ENCODE peak calls at places on chromosomes 12 and 14, in seven cellular contexts. H is gastrocnemius medialis; Z is upper lobe of left lung; K is left ventricle myocardium inferior; F is adrenal gland; X is CD8-positive, alpha-beta memory T cell; D is suprapubic skin. U is an unnamed sample.

GRCh38 chr12:42588308-42588836 is 1.2 kb downstream of the PRICKLE1 start:
- DNase-seq in H (no peak), Z (no peak), K (no peak), F (no peak), X (no peak), D (no peak), U (no peak)

GRCh38 chr14:97155320-97155719 is 358.1 kb downstream of the VRK1 start:
- DNase-seq in H (no peak), Z (no peak), K (no peak), F (no peak), X (no peak), D (no peak), U (no peak)

GRCh38 chr12:91057349-91057748 is 475 bp downstream of the KERA start:
- DNase-seq in H (no peak), Z (no peak), K (no peak), F (no peak), X (no peak), D (no peak), U (no peak)

GRCh38 chr12:111040690-111041089 is 120.3 kb upstream of the MYL2 start:
- DNase-seq in H (no peak), Z (no peak), K (no peak), F (no peak), X (no peak), D (no peak), U (no peak)

GRCh38 chr12:104222981-104223380 is 7.4 kb downstream of the TXNRD1 start:
- DNase-seq in H (no peak), Z (no peak), K (no peak), F (no peak), X (no peak), D (no peak), U (no peak)

GRCh38 chr14:69716483-69717187 is 50.3 kb upstream of the SRSF5 start:
- DNase-seq in H (no peak), Z (no peak), K (peak; percentile 16), F (no peak), X (no peak), D (no peak), U (no peak)

GRCh38 chr14:33307691-33308369 is 369.2 kb downstream of the NPAS3 start:
- DNase-seq in H (peak; percentile 28), Z (no peak), K (no peak), F (peak; percentile 49), X (no peak), D (peak; percentile 79), U (peak; percentile 15)

GRCh38 chr14:100615736-100616695 is 28.8 kb upstream of the BEGAIN start:
- DNase-seq in H (no peak), Z (no peak), K (no peak), F (no peak), X (no peak), D (peak; percentile 71), U (peak; percentile 19)

GRCh38 chr14:21476526-21476924 is 234 bp downstream of the RAB2B start:
- DNase-seq in H (peak; percentile 82), Z (peak; percentile 97), K (peak; percentile 88), F (peak; percentile 85), X (no peak), D (peak; percentile 92), U (peak; percentile 93)

GRCh38 chr14:32588448-32589320 is 259.6 kb downstream of the AKAP6 start:
- DNase-seq in H (no peak), Z (no peak), K (no peak), F (no peak), X (no peak), D (no peak), U (no peak)

GRCh38 chr14:66070542-66071319 is 415.4 kb upstream of the CCDC196 start:
- DNase-seq in H (no peak), Z (no peak), K (peak; percentile 25), F (no peak), X (peak; percentile 63), D (no peak), U (no peak)

DNA sequence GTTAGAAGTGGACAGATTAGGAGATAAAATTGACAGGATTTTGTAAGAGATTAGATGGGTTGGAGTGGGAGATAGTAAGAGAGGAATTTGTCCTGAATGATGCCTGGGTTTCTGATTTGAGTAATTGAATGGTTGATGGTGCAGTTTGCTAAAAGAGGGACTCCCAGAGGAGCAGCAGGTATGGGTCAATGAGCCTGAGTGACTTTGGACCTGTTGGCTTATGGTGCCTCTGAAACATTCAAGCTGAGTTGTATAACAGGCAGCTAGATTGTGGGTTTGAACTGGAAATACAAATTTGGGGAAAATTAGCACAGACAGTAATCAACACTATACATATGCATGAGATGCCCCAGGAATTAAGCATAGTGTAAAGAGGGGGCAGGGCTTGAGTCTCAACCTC is 16.7 kb upstream of the SYNDIG1L start:
- DNase-seq in H (no peak), Z (no peak), K (no peak), F (no peak), X (no peak), D (peak; percentile 3), U (no peak)
- H3K27ac ChIP-seq in H (no peak overlapping the region), Z (no peak overlapping the region), K (no peak overlapping the region), F (no peak overlapping the region), X (no peak overlapping the region), D (no peak overlapping the region), U (no peak overlapping the region)

GRCh38 chr12:57454566-57455373 is at the start of gene INHBE:
- DNase-seq in H (peak; percentile 81), Z (no peak), K (no peak), F (no peak), X (no peak), D (no peak), U (no peak)

GRCh38 chr12:57455374-57456144 is 452 bp downstream of the INHBE start:
- DNase-seq in H (peak; percentile 79), Z (no peak), K (no peak), F (no peak), X (no peak), D (no peak), U (no peak)

GRCh38 chr12:57456737-57457490 is 1.8 kb downstream of the INHBE start:
- DNase-seq in H (no peak), Z (no peak), K (no peak), F (no peak), X (no peak), D (no peak), U (no peak)

GRCh38 chr12:57454213-57454565 is 918 bp upstream of the INHBE start:
- DNase-seq in H (no peak), Z (no peak), K (no peak), F (no peak), X (no peak), D (no peak), U (no peak)

GRCh38 chr12:57456145-57456700 is 1.1 kb downstream of the INHBE start:
- DNase-seq in H (peak; percentile 45), Z (no peak), K (no peak), F (no peak), X (peak; percentile 59), D (no peak), U (peak; percentile 61)
- H3K4me3 ChIP-seq in H (no peak overlapping the region), Z (no peak overlapping the region), K (no peak overlapping the region), F (no peak overlapping the region), X (no peak overlapping the region), D (no peak overlapping the region), U (no peak overlapping the region)

GRCh38 chr12:27545666-27546065 is 21.7 kb downstream of the PPFIBP1 start:
- DNase-seq in H (peak; percentile 37), Z (no peak), K (no peak), F (no peak), X (no peak), D (no peak), U (no peak)

GRCh38 chr12:27549231-27549800 is 25.3 kb downstream of the PPFIBP1 start:
- DNase-seq in H (no peak), Z (no peak), K (no peak), F (peak; percentile 27), X (no peak), D (no peak), U (no peak)

GRCh38 chr12:27549801-27550652 is 26.0 kb downstream of the PPFIBP1 start:
- DNase-seq in H (peak; percentile 90), Z (no peak), K (peak; percentile 83), F (peak; percentile 95), X (no peak), D (peak; percentile 89), U (peak; percentile 62)

GRCh38 chr12:27548301-27549199 is 24.5 kb downstream of the PPFIBP1 start:
- DNase-seq in H (no peak), Z (no peak), K (no peak), F (no peak), X (no peak), D (no peak), U (no peak)

DNA sequence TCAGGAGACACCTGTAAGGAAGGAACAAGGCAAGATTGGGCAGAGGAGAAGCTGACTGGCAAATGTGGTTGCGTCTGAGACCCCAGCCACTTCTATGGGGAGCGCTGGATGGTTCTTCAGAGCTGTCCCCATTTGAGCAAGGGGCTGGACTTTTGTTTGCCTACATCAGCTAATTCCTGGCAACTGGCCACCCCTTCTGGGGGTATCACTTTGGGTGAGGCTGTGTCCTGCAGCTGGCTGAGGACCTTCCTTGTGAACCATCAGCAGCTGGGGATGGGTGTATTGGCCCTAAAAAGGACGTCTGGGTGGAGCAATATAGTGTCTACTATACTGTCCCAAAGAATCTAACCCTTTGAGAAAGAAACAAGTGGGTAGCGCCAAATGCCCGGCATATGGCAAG is 23.6 kb downstream of the PPFIBP1 start:
- DNase-seq in H (no peak), Z (no peak), K (no peak), F (no peak), X (no peak), D (no peak), U (peak; percentile 31)
- H3K4me1 ChIP-seq in H (peaks cover 66% of the 10 kb centered on the region), Z (peaks cover 27% of the 10 kb centered on the region), K (peaks cover 87% of the 10 kb centered on the region), F (peaks cover 43% of the 10 kb centered on the region), X (no peaks in the 10 kb centered on the region), D (peaks cover 60% of the 10 kb centered on the region), U (peaks cover 24% of the 10 kb centered on the region)

GRCh38 chr14:23145794-23146422 is 26.9 kb upstream of the CEBPE start:
- DNase-seq in H (peak; percentile 54), Z (no peak), K (no peak), F (no peak), X (no peak), D (no peak), U (no peak)
- H3K27ac ChIP-seq in H (peak overlapping the region; percentile 90), Z (peak overlapping the region; percentile 66), K (peak overlapping the region; percentile 68), F (no peak overlapping the region), X (peak overlapping the region; percentile 32), D (peak overlapping the region; percentile 83), U (no peak overlapping the region)

GRCh38 chr14:56581041-56581727 is 1.6 kb downstream of the TMEM260 start:
- DNase-seq in H (no peak), Z (no peak), K (no peak), F (no peak), X (no peak), D (no peak), U (no peak)
- H3K4me3 ChIP-seq in H (peak overlapping the region; percentile 71), Z (no peak overlapping the region), K (peak overlapping the region; percentile 92), F (no peak overlapping the region), X (peak overlapping the region; percentile 89), D (peak overlapping the region; percentile 99), U (peak overlapping the region; percentile 69)

GRCh38 chr14:51849095-51849494 is 11.3 kb upstream of the GNG2 start:
- DNase-seq in H (no peak), Z (no peak), K (no peak), F (no peak), X (no peak), D (no peak), U (no peak)
- H3K4me1 ChIP-seq in H (no peaks in the 10 kb centered on the region), Z (peaks cover 14% of the 10 kb centered on the region), K (peaks cover 14% of the 10 kb centered on the region), F (no peaks in the 10 kb centered on the region), X (peaks cover 53% of the 10 kb centered on the region), D (no peaks in the 10 kb centered on the region), U (no peaks in the 10 kb centered on the region)

GRCh38 chr14:49986344-49987014 is 93.6 kb downstream of the ARF6 start:
- DNase-seq in H (no peak), Z (no peak), K (no peak), F (no peak), X (no peak), D (no peak), U (no peak)
- H3K27ac ChIP-seq in H (no peak overlapping the region), Z (peak overlapping the region; percentile 62), K (peak overlapping the region; percentile 31), F (no peak overlapping the region), X (no peak overlapping the region), D (peak overlapping the region; percentile 8), U (peak overlapping the region; percentile 72)

U was measured in pancreas.